ENCODE peak calls at places on chromosomes 11 and 22, in ten cellular contexts. Q, O, H, Z, B, C, G, M, J and X are unnamed samples.

GRCh38 chr11:7892751-7893356 is 38.2 kb downstream of the OR10A6 start:
- DNase-seq in Z (peak; percentile 72), M (no peak), H (peak; percentile 89), B (no peak), J (no peak), Q (peak; percentile 58), G (peak; percentile 35), C (peak; percentile 79), O (peak; percentile 62), X (peak; percentile 82)

GRCh38 chr11:76073716-76074115 is 132.6 kb downstream of the WNT11 start:
- DNase-seq in O (no peak), J (no peak), Z (no peak), H (peak; percentile 91), B (no peak), C (peak; percentile 84), M (no peak), Q (peak; percentile 29), G (no peak), X (no peak)

GRCh38 chr11:22734628-22735345 is 68.4 kb downstream of the GAS2 start:
- DNase-seq in M (no peak), G (no peak), H (no peak), Z (no peak), J (no peak), Q (no peak), O (no peak), B (no peak), C (peak; percentile 8), X (no peak)

GRCh38 chr11:26011474-26011873 is 320.5 kb upstream of the ANO3 start:
- DNase-seq in Z (peak; percentile 13), J (no peak), Q (no peak), O (no peak), M (no peak), H (no peak), B (no peak), G (no peak), C (no peak), X (no peak)

GRCh38 chr11:5367461-5368074 is 16.0 kb upstream of the OR51M1 start:
- DNase-seq in B (no peak), M (no peak), Q (no peak), Z (peak; percentile 45), H (peak; percentile 75), O (no peak), C (peak; percentile 73), G (no peak), J (no peak), X (peak; percentile 79)

GRCh38 chr11:129374081-129374992 is 1.3 kb upstream of the BARX2 start:
- DNase-seq in C (peak; percentile 36), O (no peak), J (peak; percentile 37), B (no peak), H (no peak), Q (peak; percentile 82), M (no peak), G (peak; percentile 24), Z (no peak), X (no peak)

GRCh38 chr22:25942126-25942988 is 200.4 kb downstream of the MYO18B start:
- DNase-seq in Z (no peak), Q (no peak), M (no peak), H (no peak), J (no peak), G (no peak), C (no peak), O (no peak), B (no peak), X (no peak)

GRCh38 chr11:94706211-94706610 is 61.9 kb upstream of the AMOTL1 start:
- DNase-seq in C (peak; percentile 88), G (no peak), J (no peak), Q (no peak), H (peak; percentile 33), O (no peak), B (no peak), M (no peak), Z (peak; percentile 82), X (peak; percentile 31)

GRCh38 chr22:20154602-20155183 is 3.8 kb upstream of the CCDC188 start:
- DNase-seq in B (no peak), O (no peak), Q (peak; percentile 19), M (no peak), C (no peak), H (no peak), G (no peak), J (no peak), Z (no peak), X (peak; percentile 8)

GRCh38 chr22:11627436-11627797 is 3900.6 kb upstream of the OR11H1 start:
- DNase-seq in Z (no peak), O (no peak), G (no peak), M (no peak), B (no peak), H (no peak), J (no peak), C (no peak), Q (no peak), X (no peak)

GRCh38 chr11:1742371-1742770 is 8.0 kb downstream of the IFITM10 start:
- DNase-seq in C (no peak), B (no peak), J (peak; percentile 28), M (no peak), H (no peak), G (no peak), Z (no peak), O (no peak), Q (no peak), X (no peak)

GRCh38 chr11:37849731-37850130 is 1251.7 kb upstream of the RAG2 start:
- DNase-seq in C (no peak), B (no peak), Z (no peak), H (peak; percentile 79), O (no peak), M (no peak), Q (peak; percentile 24), G (no peak), J (no peak), X (no peak)

GRCh38 chr11:81725691-81726090 is 1008.0 kb downstream of the FAM181B start:
- DNase-seq in Q (no peak), Z (no peak), J (no peak), M (no peak), G (no peak), H (no peak), C (peak; percentile 5), B (no peak), O (no peak), X (no peak)

GRCh38 chr22:27624042-27624441 is 177.5 kb downstream of the MN1 start:
- DNase-seq in G (no peak), M (no peak), Q (no peak), O (no peak), H (no peak), Z (no peak), C (no peak), B (no peak), J (no peak), X (no peak)

GRCh38 chr11:73804712-73805111 is 17.0 kb downstream of the MRPL48 start:
- DNase-seq in O (no peak), Q (no peak), B (no peak), C (no peak), M (no peak), J (no peak), H (no peak), G (no peak), Z (no peak), X (no peak)

GRCh38 chr11:14768789-14769188 is 123.2 kb downstream of the CYP2R1 start:
- DNase-seq in G (no peak), O (peak; percentile 69), Q (no peak), M (no peak), Z (no peak), B (no peak), C (no peak), H (no peak), J (no peak), X (no peak)

GRCh38 chr22:39953101-39953500 is 7.1 kb upstream of the TMA7B start:
- DNase-seq in C (no peak), H (no peak), B (no peak), O (no peak), G (no peak), M (no peak), J (no peak), Q (no peak), Z (no peak), X (no peak)

GRCh38 chr22:42608481-42609361 is 6.0 kb downstream of the POLDIP3 start:
- DNase-seq in H (peak; percentile 62), B (no peak), Z (peak; percentile 69), M (no peak), C (peak; percentile 74), G (peak; percentile 33), O (no peak), Q (peak; percentile 95), J (no peak), X (peak; percentile 56)

GRCh38 chr22:46052801-46053562 is 76.0 kb upstream of the WNT7B start:
- DNase-seq in H (peak; percentile 47), Q (peak; percentile 58), C (peak; percentile 77), M (peak; percentile 21), G (no peak), Z (peak; percentile 62), J (peak; percentile 64), B (no peak), O (no peak), X (peak; percentile 55)

GRCh38 chr11:3158131-3158591 is 6.9 kb downstream of the OSBPL5 start:
- DNase-seq in G (no peak), M (no peak), B (no peak), Z (no peak), H (no peak), C (no peak), O (no peak), J (no peak), Q (no peak), X (no peak)

GRCh38 chr11:118226294-118226693 is 1.5 kb upstream of the JAML start:
- DNase-seq in O (no peak), C (peak; percentile 12), G (no peak), J (no peak), Q (peak; percentile 22), M (no peak), H (no peak), Z (no peak), B (no peak), X (peak; percentile 9)